ENCODE peak calls at places on chromosomes 12 and 14, in nine cellular contexts. Q is kidney glomerular epithelial cell; T is AG09319; S is A673; U is activated CD8-positive, alpha-beta memory T cell treated with anti-CD3 and anti-CD28 coated beads for 1 hour; K is left colon; N is effector memory CD4-positive, alpha-beta T cell; X is KG1; A is HEK293T. P is an unnamed sample.

GRCh38 chr12:124599074-124599999 is 31.9 kb upstream of the NCOR2 start:
- DNase-seq in Q (peak; percentile 28), T (no peak), S (no peak), U (no peak), K (no peak), N (no peak), X (no peak), A (no peak), P (no peak)

GRCh38 chr12:6963741-6964446 is 6.6 kb downstream of the PHB2 start:
- DNase-seq in Q (no peak), T (no peak), S (no peak), U (no peak), K (peak; percentile 57), N (no peak), X (no peak), A (no peak), P (no peak)

GRCh38 chr12:12024958-12025682 is 45.6 kb upstream of the BCL2L14 start:
- DNase-seq in Q (peak; percentile 6), T (no peak), S (no peak), U (no peak), K (peak; percentile 70), N (no peak), X (no peak), A (no peak), P (no peak)

GRCh38 chr12:1769809-1770494 is 50.4 kb upstream of the LRTM2 start:
- DNase-seq in Q (no peak), T (no peak), S (no peak), U (no peak), K (no peak), N (no peak), X (no peak), A (no peak), P (no peak)

GRCh38 chr14:67240168-67240932 is 885 bp upstream of the PALS1 start:
- DNase-seq in Q (peak; percentile 49), T (no peak), S (peak; percentile 43), U (peak; percentile 5), K (peak; percentile 83), N (peak; percentile 4), X (no peak), A (peak; percentile 17), P (peak; percentile 43)

GRCh38 chr12:76762556-76762955 is 1.4 kb upstream of the ZDHHC17 start:
- DNase-seq in Q (no peak), T (no peak), S (peak; percentile 25), U (no peak), K (no peak), N (no peak), X (no peak), A (peak; percentile 10), P (no peak)

GRCh38 chr12:68580911-68581310 is 29.8 kb upstream of the RAP1B start:
- DNase-seq in Q (no peak), T (no peak), S (no peak), U (no peak), K (no peak), N (no peak), X (no peak), A (no peak), P (no peak)

GRCh38 chr12:122917508-122918227 is 21.7 kb upstream of the VPS37B start:
- DNase-seq in Q (no peak), T (peak; percentile 36), S (no peak), U (no peak), K (peak; percentile 85), N (no peak), X (no peak), A (no peak), P (no peak)

GRCh38 chr14:76995279-76996035 is 33.1 kb downstream of the IRF2BPL start:
- DNase-seq in Q (no peak), T (no peak), S (no peak), U (no peak), K (no peak), N (no peak), X (no peak), A (no peak), P (no peak)

GRCh38 chr14:28101992-28102391 is 664.6 kb upstream of the FOXG1 start:
- DNase-seq in Q (no peak), T (no peak), S (no peak), U (no peak), K (no peak), N (no peak), X (no peak), A (no peak), P (no peak)

GRCh38 chr12:19138551-19139344 is 9.2 kb downstream of the PLEKHA5 start:
- DNase-seq in Q (no peak), T (no peak), S (no peak), U (no peak), K (no peak), N (no peak), X (no peak), A (no peak), P (no peak)